ENCODE peak calls at places on chromosomes 6 and 20, in seven cellular contexts. M is heart left ventricle, T is A549, D is right lobe of liver, B is sigmoid colon, Q is thyroid gland, P is tibial nerve. J is an unnamed sample.

GRCh38 chr6:32109114-32109764 is at the start of gene TNXB:
- DNase-seq in M (peak), T (no peak), D (no peak), B (no peak), Q (no peak), P (no peak), J (peak)

GRCh38 chr6:135935951-135936601 is 84.6 kb downstream of the PDE7B start:
- DNase-seq in M (no peak), T (peak), D (no peak), B (no peak), Q (no peak), P (no peak), J (no peak)

GRCh38 chr20:43676368-43676767 is 9.5 kb downstream of the MYBL2 start:
- DNase-seq in M (no peak), T (no peak), D (no peak), B (no peak), Q (no peak), P (no peak), J (no peak)

GRCh38 chr20:62708591-62709536 is at the start of gene NTSR1:
- DNase-seq in M (no peak), T (no peak), D (no peak), B (no peak), Q (no peak), P (no peak), J (no peak)

GRCh38 chr6:105382918-105383317 is 20.0 kb downstream of the PREP start:
- DNase-seq in M (no peak), T (no peak), D (no peak), B (no peak), Q (no peak), P (no peak), J (no peak)

GRCh38 chr20:11144114-11144513 is 470.3 kb upstream of the JAG1 start:
- DNase-seq in M (no peak), T (no peak), D (no peak), B (peak), Q (no peak), P (no peak), J (peak)

GRCh38 chr6:152380351-152380767 is 256.8 kb downstream of the SYNE1 start:
- DNase-seq in M (no peak), T (no peak), D (no peak), B (no peak), Q (no peak), P (no peak), J (no peak)

GRCh38 chr6:153084393-153084792 is 46.7 kb downstream of the RGS17 start:
- DNase-seq in M (no peak), T (no peak), D (no peak), B (no peak), Q (no peak), P (no peak), J (no peak)

GRCh38 chr6:53424300-53424699 is 75.5 kb upstream of the ELOVL5 start:
- DNase-seq in M (no peak), T (no peak), D (no peak), B (no peak), Q (no peak), P (no peak), J (no peak)

GRCh38 chr6:18507561-18507960 is 120.4 kb downstream of the RNF144B start:
- DNase-seq in M (no peak), T (no peak), D (no peak), B (no peak), Q (no peak), P (no peak), J (no peak)

GRCh38 chr6:108497883-108498282 is 62.8 kb upstream of the FOXO3 start:
- DNase-seq in M (no peak), T (peak), D (no peak), B (no peak), Q (peak), P (no peak), J (no peak)

GRCh38 chr20:63374532-63374931 is 13.4 kb upstream of the CHRNA4 start:
- DNase-seq in M (no peak), T (no peak), D (no peak), B (no peak), Q (no peak), P (no peak), J (no peak)

GRCh38 chr20:33399924-33400323 is 1.4 kb downstream of the CDK5RAP1 start:
- DNase-seq in M (no peak), T (no peak), D (no peak), B (no peak), Q (no peak), P (no peak), J (no peak)

GRCh38 chr6:36874016-36874442 is 574 bp downstream of the PPIL1 start:
- DNase-seq in M (no peak), T (peak), D (peak), B (no peak), Q (no peak), P (no peak), J (peak)

GRCh38 chr6:25419879-25420278 is 140.7 kb downstream of the CARMIL1 start:
- DNase-seq in M (no peak), T (no peak), D (no peak), B (no peak), Q (no peak), P (no peak), J (no peak)

GRCh38 chr6:106182455-106182854 is 96.3 kb downstream of the PRDM1 start:
- DNase-seq in M (no peak), T (no peak), D (no peak), B (no peak), Q (no peak), P (no peak), J (no peak)

GRCh38 chr6:10048370-10049297 is 366.2 kb downstream of the TFAP2A start:
- DNase-seq in M (no peak), T (no peak), D (no peak), B (no peak), Q (no peak), P (no peak), J (no peak)

GRCh38 chr6:168865-169455 is 123.3 kb upstream of the DUSP22 start:
- DNase-seq in M (no peak), T (peak), D (no peak), B (no peak), Q (no peak), P (no peak), J (no peak)

DNA sequence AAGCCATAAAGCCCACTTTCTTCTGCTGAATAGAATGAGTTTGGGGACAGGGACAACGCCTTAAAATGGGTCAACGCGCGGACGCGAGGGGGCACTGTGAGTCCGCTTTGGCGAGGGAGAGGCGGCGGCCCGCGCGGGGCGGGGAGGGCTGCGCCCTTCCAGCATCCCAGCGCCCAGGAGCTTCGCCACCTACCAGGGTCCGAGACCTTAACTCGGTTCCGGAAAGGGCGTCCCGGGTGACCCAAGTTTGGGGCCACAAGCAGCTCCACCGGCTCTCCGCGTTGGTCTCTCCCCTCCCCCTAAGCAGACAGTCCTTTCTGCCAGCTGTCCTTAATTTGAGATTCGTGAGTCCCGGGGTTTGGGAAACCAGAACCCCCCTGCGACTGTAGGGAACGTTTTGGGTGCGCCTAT is 1.8 kb upstream of the SAMD5 start:
- DNase-seq in M (peak), T (peak), D (peak), B (peak), Q (peak), P (peak), J (no peak)
- H3K4me3 ChIP-seq in M (peak), T (peak), D (peak), B (peak), Q (no peak), P (peak), J (no peak)

GRCh38 chr6:45072673-45073072 is 255.5 kb upstream of the RUNX2 start:
- DNase-seq in M (no peak), T (no peak), D (no peak), B (no peak), Q (no peak), P (no peak), J (no peak)
- TF ChIP-seq POLR2A in M (no peak), T (no peak), D (no peak), B (no peak), Q (no peak), P (no peak), J (no peak)

GRCh38 chr20:3330046-3330741 is 77.3 kb downstream of the DNAAF9 start:
- DNase-seq in M (no peak), T (no peak), D (no peak), B (no peak), Q (no peak), P (no peak), J (no peak)
- TF ChIP-seq CTCF in M (no peak), T (peak), D (no peak), B (no peak), Q (no peak), P (no peak), J (no peak)

GRCh38 chr6:33593414-33593727 is 13.3 kb upstream of the BAK1 start:
- DNase-seq in M (no peak), T (no peak), D (no peak), B (no peak), Q (no peak), P (no peak), J (no peak)
- H3K4me3 ChIP-seq in M (no peak), T (no peak), D (no peak), B (no peak), Q (no peak), P (peak), J (no peak)

DNA sequence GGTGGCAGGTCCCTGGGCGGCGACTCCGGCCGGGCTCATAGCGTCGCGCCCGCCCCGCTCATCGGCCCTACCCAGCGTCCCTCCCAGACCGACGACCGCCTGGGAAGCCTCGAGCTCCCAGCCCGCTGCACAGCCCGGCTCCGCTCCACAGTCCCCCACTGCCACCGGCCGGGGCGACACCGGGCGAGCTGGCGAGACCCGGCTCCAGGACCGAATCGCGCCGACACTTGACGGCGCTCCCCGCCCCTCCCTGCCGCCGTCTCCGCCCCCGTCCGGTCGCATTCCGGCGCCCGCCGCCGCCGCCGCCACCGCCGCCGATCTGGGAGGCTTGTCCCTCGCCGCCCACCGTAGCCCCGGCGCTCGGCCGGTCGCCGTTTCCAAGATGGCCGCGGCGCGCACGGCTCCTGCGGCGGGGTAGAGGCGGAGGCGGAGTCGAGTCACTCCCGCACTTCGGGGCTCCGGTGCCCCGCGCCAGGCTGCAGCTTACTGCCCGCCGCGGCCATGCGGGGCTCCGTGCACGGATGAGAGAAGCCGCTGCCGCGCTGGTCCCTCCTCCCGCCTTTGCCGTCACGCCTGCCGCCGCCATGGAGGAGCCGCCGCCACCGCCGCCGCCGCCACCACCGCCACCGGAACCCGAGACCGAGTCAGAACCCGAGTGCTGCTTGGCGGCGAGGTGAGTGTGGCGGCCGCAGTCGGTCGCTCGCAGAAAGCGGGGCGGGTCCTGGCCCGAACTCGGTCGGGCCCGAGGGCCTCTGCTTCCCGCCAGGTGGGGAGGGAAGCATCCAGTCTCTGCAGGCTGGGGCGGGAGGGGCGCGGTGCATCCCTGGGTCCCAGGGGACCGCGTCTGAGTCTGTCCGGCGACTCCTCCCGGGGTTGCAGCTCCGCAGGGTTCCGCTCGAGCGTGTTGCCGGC is at the start of gene MAP3K4:
- DNase-seq in M (peak), T (peak), D (peak), B (peak), Q (peak), P (peak), J (peak)
- TF ChIP-seq POLR2A in M (peak), T (peak), D (peak), B (no peak), Q (peak), P (peak), J (no peak)

DNA sequence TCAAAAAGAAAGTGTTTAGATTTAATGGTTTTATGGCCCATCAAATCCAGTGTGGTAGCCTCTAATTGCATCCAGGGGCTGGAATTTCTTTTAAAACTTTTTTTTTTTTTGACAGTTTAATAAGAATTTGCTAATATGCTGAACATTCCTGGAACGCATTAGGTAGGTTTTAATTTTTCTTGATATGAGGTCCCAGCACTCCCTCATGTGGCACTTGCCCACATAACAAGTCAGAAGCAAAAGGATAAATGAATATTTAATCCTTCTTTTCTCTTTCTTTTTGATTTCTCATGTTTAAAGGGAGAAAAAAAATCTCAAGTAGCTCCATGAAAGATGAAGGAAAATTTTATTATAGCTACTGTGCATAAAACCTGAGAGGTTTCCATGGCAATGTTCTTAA is 13.5 kb downstream of the HAO1 start:
- DNase-seq in M (no peak), T (no peak), D (no peak), B (no peak), Q (peak), P (no peak), J (no peak)
- TF ChIP-seq CTCF in M (peak), T (peak), D (peak), B (no peak), Q (no peak), P (no peak), J (no peak)

J was measured in lower leg skin.